ENCODE peak calls at places on chromosomes 7 and 10, in nine cellular contexts. One of them, this sample, is unnamed.

GRCh38 chr7:98230746-98231471 is 19.7 kb downstream of the BHLHA15 start:
- DNase-seq in stimulated activated CD8-positive, alpha-beta memory T cell treated with anti-CD3 and anti-CD28 coated beads, Interleukin-7, amount 100 ng/mL, for 4 hours: no peak
- DNase-seq in lower lobe of right lung: no peak
- DNase-seq in stimulated activated CD4-positive, alpha-beta T cell treated with anti-CD3 and anti-CD28 coated beads, Interleukin-2, amount 100 ng/mL, for 24 hours: no peak
- DNase-seq in AG09309: no peak
- DNase-seq in substantia nigra: no peak
- DNase-seq in tibial artery: no peak
- DNase-seq in C1 segment of cervical spinal cord: no peak
- DNase-seq in T-cell: no peak
- DNase-seq in this sample: no peak

GRCh38 chr7:20152511-20152910 is 64.7 kb downstream of the MACC1 start:
- DNase-seq in T-cell: no peak
- DNase-seq in substantia nigra: no peak
- DNase-seq in AG09309: no peak
- DNase-seq in lower lobe of right lung: no peak
- DNase-seq in C1 segment of cervical spinal cord: no peak
- DNase-seq in stimulated activated CD4-positive, alpha-beta T cell treated with anti-CD3 and anti-CD28 coated beads, Interleukin-2, amount 100 ng/mL, for 24 hours: no peak
- DNase-seq in tibial artery: no peak
- DNase-seq in stimulated activated CD8-positive, alpha-beta memory T cell treated with anti-CD3 and anti-CD28 coated beads, Interleukin-7, amount 100 ng/mL, for 4 hours: no peak
- DNase-seq in this sample: peak; percentile 9

GRCh38 chr7:99137418-99138180 is 6.3 kb downstream of the SMURF1 start:
- DNase-seq in tibial artery: no peak
- DNase-seq in substantia nigra: no peak
- DNase-seq in AG09309: no peak
- DNase-seq in C1 segment of cervical spinal cord: no peak
- DNase-seq in stimulated activated CD4-positive, alpha-beta T cell treated with anti-CD3 and anti-CD28 coated beads, Interleukin-2, amount 100 ng/mL, for 24 hours: no peak
- DNase-seq in stimulated activated CD8-positive, alpha-beta memory T cell treated with anti-CD3 and anti-CD28 coated beads, Interleukin-7, amount 100 ng/mL, for 4 hours: no peak
- DNase-seq in T-cell: no peak
- DNase-seq in lower lobe of right lung: no peak
- DNase-seq in this sample: peak; percentile 69

GRCh38 chr10:10528563-10528910 is 489.1 kb upstream of the CELF2 start:
- DNase-seq in stimulated activated CD4-positive, alpha-beta T cell treated with anti-CD3 and anti-CD28 coated beads, Interleukin-2, amount 100 ng/mL, for 24 hours: no peak
- DNase-seq in T-cell: no peak
- DNase-seq in tibial artery: no peak
- DNase-seq in C1 segment of cervical spinal cord: no peak
- DNase-seq in AG09309: no peak
- DNase-seq in lower lobe of right lung: no peak
- DNase-seq in substantia nigra: no peak
- DNase-seq in stimulated activated CD8-positive, alpha-beta memory T cell treated with anti-CD3 and anti-CD28 coated beads, Interleukin-7, amount 100 ng/mL, for 4 hours: no peak
- DNase-seq in this sample: no peak

GRCh38 chr10:61164458-61165160 is 220.6 kb upstream of the RHOBTB1 start:
- DNase-seq in substantia nigra: no peak
- DNase-seq in AG09309: no peak
- DNase-seq in stimulated activated CD4-positive, alpha-beta T cell treated with anti-CD3 and anti-CD28 coated beads, Interleukin-2, amount 100 ng/mL, for 24 hours: no peak
- DNase-seq in T-cell: no peak
- DNase-seq in tibial artery: peak; percentile 66
- DNase-seq in stimulated activated CD8-positive, alpha-beta memory T cell treated with anti-CD3 and anti-CD28 coated beads, Interleukin-7, amount 100 ng/mL, for 4 hours: no peak
- DNase-seq in lower lobe of right lung: peak; percentile 41
- DNase-seq in C1 segment of cervical spinal cord: no peak
- DNase-seq in this sample: no peak

GRCh38 chr10:84946984-84947383 is 618.6 kb downstream of the CCSER2 start:
- DNase-seq in tibial artery: no peak
- DNase-seq in lower lobe of right lung: no peak
- DNase-seq in stimulated activated CD8-positive, alpha-beta memory T cell treated with anti-CD3 and anti-CD28 coated beads, Interleukin-7, amount 100 ng/mL, for 4 hours: no peak
- DNase-seq in T-cell: no peak
- DNase-seq in stimulated activated CD4-positive, alpha-beta T cell treated with anti-CD3 and anti-CD28 coated beads, Interleukin-2, amount 100 ng/mL, for 24 hours: no peak
- DNase-seq in substantia nigra: no peak
- DNase-seq in C1 segment of cervical spinal cord: no peak
- DNase-seq in AG09309: no peak
- DNase-seq in this sample: no peak

GRCh38 chr10:13338337-13339128 is 9.6 kb downstream of the SEPHS1 start:
- DNase-seq in stimulated activated CD8-positive, alpha-beta memory T cell treated with anti-CD3 and anti-CD28 coated beads, Interleukin-7, amount 100 ng/mL, for 4 hours: no peak
- DNase-seq in stimulated activated CD4-positive, alpha-beta T cell treated with anti-CD3 and anti-CD28 coated beads, Interleukin-2, amount 100 ng/mL, for 24 hours: no peak
- DNase-seq in T-cell: no peak
- DNase-seq in AG09309: peak; percentile 61
- DNase-seq in substantia nigra: no peak
- DNase-seq in lower lobe of right lung: no peak
- DNase-seq in C1 segment of cervical spinal cord: no peak
- DNase-seq in tibial artery: no peak
- DNase-seq in this sample: peak; percentile 73

GRCh38 chr10:84696610-84697009 is 368.2 kb downstream of the CCSER2 start:
- DNase-seq in stimulated activated CD8-positive, alpha-beta memory T cell treated with anti-CD3 and anti-CD28 coated beads, Interleukin-7, amount 100 ng/mL, for 4 hours: no peak
- DNase-seq in stimulated activated CD4-positive, alpha-beta T cell treated with anti-CD3 and anti-CD28 coated beads, Interleukin-2, amount 100 ng/mL, for 24 hours: no peak
- DNase-seq in AG09309: no peak
- DNase-seq in tibial artery: no peak
- DNase-seq in substantia nigra: no peak
- DNase-seq in C1 segment of cervical spinal cord: no peak
- DNase-seq in T-cell: no peak
- DNase-seq in lower lobe of right lung: no peak
- DNase-seq in this sample: no peak

GRCh38 chr10:131792809-131793208 is 108.0 kb upstream of the PPP2R2D start:
- DNase-seq in C1 segment of cervical spinal cord: no peak
- DNase-seq in lower lobe of right lung: no peak
- DNase-seq in stimulated activated CD8-positive, alpha-beta memory T cell treated with anti-CD3 and anti-CD28 coated beads, Interleukin-7, amount 100 ng/mL, for 4 hours: no peak
- DNase-seq in stimulated activated CD4-positive, alpha-beta T cell treated with anti-CD3 and anti-CD28 coated beads, Interleukin-2, amount 100 ng/mL, for 24 hours: no peak
- DNase-seq in substantia nigra: no peak
- DNase-seq in tibial artery: peak; percentile 37
- DNase-seq in AG09309: no peak
- DNase-seq in T-cell: no peak
- DNase-seq in this sample: no peak

GRCh38 chr10:124325998-124326636 is 92.6 kb downstream of the OAT start:
- DNase-seq in tibial artery: peak; percentile 43
- DNase-seq in stimulated activated CD4-positive, alpha-beta T cell treated with anti-CD3 and anti-CD28 coated beads, Interleukin-2, amount 100 ng/mL, for 24 hours: no peak
- DNase-seq in lower lobe of right lung: no peak
- DNase-seq in T-cell: no peak
- DNase-seq in AG09309: no peak
- DNase-seq in C1 segment of cervical spinal cord: no peak
- DNase-seq in substantia nigra: no peak
- DNase-seq in stimulated activated CD8-positive, alpha-beta memory T cell treated with anti-CD3 and anti-CD28 coated beads, Interleukin-7, amount 100 ng/mL, for 4 hours: no peak
- DNase-seq in this sample: no peak

GRCh38 chr7:19565602-19566001 is 143.2 kb downstream of the POLR1F start:
- DNase-seq in T-cell: no peak
- DNase-seq in C1 segment of cervical spinal cord: no peak
- DNase-seq in tibial artery: no peak
- DNase-seq in stimulated activated CD8-positive, alpha-beta memory T cell treated with anti-CD3 and anti-CD28 coated beads, Interleukin-7, amount 100 ng/mL, for 4 hours: no peak
- DNase-seq in lower lobe of right lung: no peak
- DNase-seq in substantia nigra: no peak
- DNase-seq in stimulated activated CD4-positive, alpha-beta T cell treated with anti-CD3 and anti-CD28 coated beads, Interleukin-2, amount 100 ng/mL, for 24 hours: no peak
- DNase-seq in AG09309: no peak
- DNase-seq in this sample: no peak

GRCh38 chr10:44417761-44418160 is 32.9 kb upstream of the CXCL12 start:
- DNase-seq in C1 segment of cervical spinal cord: no peak
- DNase-seq in substantia nigra: no peak
- DNase-seq in stimulated activated CD8-positive, alpha-beta memory T cell treated with anti-CD3 and anti-CD28 coated beads, Interleukin-7, amount 100 ng/mL, for 4 hours: no peak
- DNase-seq in T-cell: no peak
- DNase-seq in AG09309: no peak
- DNase-seq in stimulated activated CD4-positive, alpha-beta T cell treated with anti-CD3 and anti-CD28 coated beads, Interleukin-2, amount 100 ng/mL, for 24 hours: no peak
- DNase-seq in tibial artery: no peak
- DNase-seq in lower lobe of right lung: no peak
- DNase-seq in this sample: no peak

GRCh38 chr10:112838784-112839481 is 111.1 kb upstream of the TCF7L2 start:
- DNase-seq in stimulated activated CD8-positive, alpha-beta memory T cell treated with anti-CD3 and anti-CD28 coated beads, Interleukin-7, amount 100 ng/mL, for 4 hours: no peak
- DNase-seq in lower lobe of right lung: no peak
- DNase-seq in substantia nigra: no peak
- DNase-seq in tibial artery: no peak
- DNase-seq in stimulated activated CD4-positive, alpha-beta T cell treated with anti-CD3 and anti-CD28 coated beads, Interleukin-2, amount 100 ng/mL, for 24 hours: no peak
- DNase-seq in T-cell: no peak
- DNase-seq in AG09309: no peak
- DNase-seq in C1 segment of cervical spinal cord: no peak
- DNase-seq in this sample: no peak

GRCh38 chr7:1460757-1461639 is 1.7 kb upstream of the MICALL2 start:
- DNase-seq in tibial artery: peak; percentile 91
- DNase-seq in T-cell: no peak
- DNase-seq in substantia nigra: peak; percentile 35
- DNase-seq in stimulated activated CD4-positive, alpha-beta T cell treated with anti-CD3 and anti-CD28 coated beads, Interleukin-2, amount 100 ng/mL, for 24 hours: no peak
- DNase-seq in stimulated activated CD8-positive, alpha-beta memory T cell treated with anti-CD3 and anti-CD28 coated beads, Interleukin-7, amount 100 ng/mL, for 4 hours: no peak
- DNase-seq in C1 segment of cervical spinal cord: no peak
- DNase-seq in AG09309: no peak
- DNase-seq in lower lobe of right lung: peak; percentile 77
- DNase-seq in this sample: no peak

GRCh38 chr7:122311719-122312118 is 7.2 kb upstream of the FEZF1 start:
- DNase-seq in C1 segment of cervical spinal cord: no peak
- DNase-seq in AG09309: no peak
- DNase-seq in substantia nigra: no peak
- DNase-seq in lower lobe of right lung: no peak
- DNase-seq in stimulated activated CD8-positive, alpha-beta memory T cell treated with anti-CD3 and anti-CD28 coated beads, Interleukin-7, amount 100 ng/mL, for 4 hours: no peak
- DNase-seq in stimulated activated CD4-positive, alpha-beta T cell treated with anti-CD3 and anti-CD28 coated beads, Interleukin-2, amount 100 ng/mL, for 24 hours: no peak
- DNase-seq in tibial artery: no peak
- DNase-seq in T-cell: no peak
- DNase-seq in this sample: no peak

GRCh38 chr10:103493362-103493871 is at the start of gene NEURL1:
- DNase-seq in AG09309: no peak
- DNase-seq in substantia nigra: no peak
- DNase-seq in tibial artery: no peak
- DNase-seq in stimulated activated CD4-positive, alpha-beta T cell treated with anti-CD3 and anti-CD28 coated beads, Interleukin-2, amount 100 ng/mL, for 24 hours: peak; percentile 38
- DNase-seq in C1 segment of cervical spinal cord: no peak
- DNase-seq in T-cell: peak; percentile 29
- DNase-seq in stimulated activated CD8-positive, alpha-beta memory T cell treated with anti-CD3 and anti-CD28 coated beads, Interleukin-7, amount 100 ng/mL, for 4 hours: no peak
- DNase-seq in lower lobe of right lung: no peak
- DNase-seq in this sample: no peak

GRCh38 chr7:86130268-86130667 is 513.4 kb upstream of the GRM3 start:
- DNase-seq in C1 segment of cervical spinal cord: no peak
- DNase-seq in tibial artery: no peak
- DNase-seq in lower lobe of right lung: no peak
- DNase-seq in T-cell: no peak
- DNase-seq in stimulated activated CD4-positive, alpha-beta T cell treated with anti-CD3 and anti-CD28 coated beads, Interleukin-2, amount 100 ng/mL, for 24 hours: no peak
- DNase-seq in substantia nigra: no peak
- DNase-seq in AG09309: no peak
- DNase-seq in stimulated activated CD8-positive, alpha-beta memory T cell treated with anti-CD3 and anti-CD28 coated beads, Interleukin-7, amount 100 ng/mL, for 4 hours: no peak
- DNase-seq in this sample: no peak

GRCh38 chr10:132996603-132997343 is 54.4 kb upstream of the CFAP46 start:
- DNase-seq in stimulated activated CD4-positive, alpha-beta T cell treated with anti-CD3 and anti-CD28 coated beads, Interleukin-2, amount 100 ng/mL, for 24 hours: no peak
- DNase-seq in C1 segment of cervical spinal cord: no peak
- DNase-seq in T-cell: no peak
- DNase-seq in AG09309: no peak
- DNase-seq in stimulated activated CD8-positive, alpha-beta memory T cell treated with anti-CD3 and anti-CD28 coated beads, Interleukin-7, amount 100 ng/mL, for 4 hours: no peak
- DNase-seq in tibial artery: no peak
- DNase-seq in lower lobe of right lung: no peak
- DNase-seq in substantia nigra: no peak
- DNase-seq in this sample: no peak

GRCh38 chr10:70268376-70268775 is 15.4 kb downstream of the NPFFR1 start:
- DNase-seq in stimulated activated CD8-positive, alpha-beta memory T cell treated with anti-CD3 and anti-CD28 coated beads, Interleukin-7, amount 100 ng/mL, for 4 hours: no peak
- DNase-seq in AG09309: no peak
- DNase-seq in substantia nigra: no peak
- DNase-seq in stimulated activated CD4-positive, alpha-beta T cell treated with anti-CD3 and anti-CD28 coated beads, Interleukin-2, amount 100 ng/mL, for 24 hours: no peak
- DNase-seq in C1 segment of cervical spinal cord: no peak
- DNase-seq in lower lobe of right lung: no peak
- DNase-seq in T-cell: no peak
- DNase-seq in tibial artery: no peak
- DNase-seq in this sample: no peak